ENCODE peak calls at places on chromosomes 5 and 9, in nine cellular contexts. One of them, this sample, is unnamed.

GRCh38 chr5:997001-997474 is 11.6 kb upstream of the NKD2 start:
- DNase-seq in HFF-Myc: no peak
- DNase-seq in GM13977: no peak
- DNase-seq in foreskin fibroblast: no peak
- DNase-seq in lower leg skin: peak; percentile 84
- DNase-seq in K562: peak; percentile 73
- DNase-seq in psoas muscle: no peak
- DNase-seq in mucosa of descending colon: no peak
- DNase-seq in choroid plexus epithelial cell: peak; percentile 20
- DNase-seq in this sample: no peak

GRCh38 chr9:85212209-85212608 is 529.5 kb downstream of the AGTPBP1 start:
- DNase-seq in HFF-Myc: peak; percentile 9
- DNase-seq in GM13977: no peak
- DNase-seq in foreskin fibroblast: peak; percentile 36
- DNase-seq in lower leg skin: no peak
- DNase-seq in K562: no peak
- DNase-seq in psoas muscle: no peak
- DNase-seq in mucosa of descending colon: no peak
- DNase-seq in choroid plexus epithelial cell: peak; percentile 5
- DNase-seq in this sample: no peak

GRCh38 chr5:154384480-154385235 is 61.1 kb upstream of the SAP30L start:
- DNase-seq in HFF-Myc: no peak
- DNase-seq in GM13977: peak; percentile 79
- DNase-seq in foreskin fibroblast: no peak
- DNase-seq in lower leg skin: no peak
- DNase-seq in K562: no peak
- DNase-seq in psoas muscle: no peak
- DNase-seq in mucosa of descending colon: peak; percentile 13
- DNase-seq in choroid plexus epithelial cell: no peak
- DNase-seq in this sample: no peak

GRCh38 chr5:68699966-68700365 is 393.8 kb upstream of the SLC30A5 start:
- DNase-seq in HFF-Myc: no peak
- DNase-seq in GM13977: no peak
- DNase-seq in foreskin fibroblast: no peak
- DNase-seq in lower leg skin: no peak
- DNase-seq in K562: no peak
- DNase-seq in psoas muscle: no peak
- DNase-seq in mucosa of descending colon: no peak
- DNase-seq in choroid plexus epithelial cell: no peak
- DNase-seq in this sample: no peak

GRCh38 chr5:176533894-176534611 is 3.1 kb downstream of the RNF44 start:
- DNase-seq in HFF-Myc: no peak
- DNase-seq in GM13977: peak; percentile 63
- DNase-seq in foreskin fibroblast: peak; percentile 26
- DNase-seq in lower leg skin: no peak
- DNase-seq in K562: no peak
- DNase-seq in psoas muscle: no peak
- DNase-seq in mucosa of descending colon: peak; percentile 61
- DNase-seq in choroid plexus epithelial cell: no peak
- DNase-seq in this sample: no peak

GRCh38 chr5:109350537-109351270 is 59.1 kb downstream of the PJA2 start:
- DNase-seq in HFF-Myc: no peak
- DNase-seq in GM13977: no peak
- DNase-seq in foreskin fibroblast: peak; percentile 26
- DNase-seq in lower leg skin: no peak
- DNase-seq in K562: no peak
- DNase-seq in psoas muscle: no peak
- DNase-seq in mucosa of descending colon: no peak
- DNase-seq in choroid plexus epithelial cell: peak; percentile 55
- DNase-seq in this sample: no peak

GRCh38 chr5:93730124-93730523 is 11.3 kb downstream of the POU5F2 start:
- DNase-seq in HFF-Myc: no peak
- DNase-seq in GM13977: no peak
- DNase-seq in foreskin fibroblast: no peak
- DNase-seq in lower leg skin: no peak
- DNase-seq in K562: no peak
- DNase-seq in psoas muscle: no peak
- DNase-seq in mucosa of descending colon: no peak
- DNase-seq in choroid plexus epithelial cell: no peak
- DNase-seq in this sample: no peak

GRCh38 chr9:81559741-81560140 is 129.6 kb downstream of the TLE1 start:
- DNase-seq in HFF-Myc: peak; percentile 73
- DNase-seq in GM13977: no peak
- DNase-seq in foreskin fibroblast: peak; percentile 91
- DNase-seq in lower leg skin: no peak
- DNase-seq in K562: no peak
- DNase-seq in psoas muscle: no peak
- DNase-seq in mucosa of descending colon: no peak
- DNase-seq in choroid plexus epithelial cell: peak; percentile 98
- DNase-seq in this sample: peak; percentile 77

GRCh38 chr5:180832638-180833068 is 28.4 kb downstream of the ZFP62 start:
- DNase-seq in HFF-Myc: no peak
- DNase-seq in GM13977: peak; percentile 63
- DNase-seq in foreskin fibroblast: no peak
- DNase-seq in lower leg skin: no peak
- DNase-seq in K562: no peak
- DNase-seq in psoas muscle: no peak
- DNase-seq in mucosa of descending colon: no peak
- DNase-seq in choroid plexus epithelial cell: no peak
- DNase-seq in this sample: no peak

GRCh38 chr5:13994606-13995336 is 50.3 kb upstream of the DNAH5 start:
- DNase-seq in HFF-Myc: no peak
- DNase-seq in GM13977: no peak
- DNase-seq in foreskin fibroblast: no peak
- DNase-seq in lower leg skin: no peak
- DNase-seq in K562: no peak
- DNase-seq in psoas muscle: no peak
- DNase-seq in mucosa of descending colon: no peak
- DNase-seq in choroid plexus epithelial cell: peak; percentile 6
- DNase-seq in this sample: peak; percentile 36

GRCh38 chr5:44389410-44389879 is at the start of gene FGF10:
- DNase-seq in HFF-Myc: no peak
- DNase-seq in GM13977: no peak
- DNase-seq in foreskin fibroblast: peak; percentile 45
- DNase-seq in lower leg skin: peak; percentile 83
- DNase-seq in K562: no peak
- DNase-seq in psoas muscle: peak; percentile 18
- DNase-seq in mucosa of descending colon: peak; percentile 6
- DNase-seq in choroid plexus epithelial cell: no peak
- DNase-seq in this sample: no peak

GRCh38 chr9:124010665-124011321 is 775 bp upstream of the LHX2 start:
- DNase-seq in HFF-Myc: no peak
- DNase-seq in GM13977: peak; percentile 56
- DNase-seq in foreskin fibroblast: peak; percentile 43
- DNase-seq in lower leg skin: no peak
- DNase-seq in K562: no peak
- DNase-seq in psoas muscle: no peak
- DNase-seq in mucosa of descending colon: no peak
- DNase-seq in choroid plexus epithelial cell: no peak
- DNase-seq in this sample: no peak

GRCh38 chr5:174690256-174690655 is 34.1 kb upstream of the MSX2 start:
- DNase-seq in HFF-Myc: no peak
- DNase-seq in GM13977: no peak
- DNase-seq in foreskin fibroblast: no peak
- DNase-seq in lower leg skin: no peak
- DNase-seq in K562: no peak
- DNase-seq in psoas muscle: no peak
- DNase-seq in mucosa of descending colon: no peak
- DNase-seq in choroid plexus epithelial cell: peak; percentile 5
- DNase-seq in this sample: no peak

GRCh38 chr5:81708889-81709288 is 42.0 kb downstream of the SSBP2 start:
- DNase-seq in HFF-Myc: no peak
- DNase-seq in GM13977: no peak
- DNase-seq in foreskin fibroblast: no peak
- DNase-seq in lower leg skin: no peak
- DNase-seq in K562: no peak
- DNase-seq in psoas muscle: no peak
- DNase-seq in mucosa of descending colon: no peak
- DNase-seq in choroid plexus epithelial cell: no peak
- DNase-seq in this sample: no peak

GRCh38 chr5:161420526-161420925 is 126.0 kb downstream of the GABRB2 start:
- DNase-seq in HFF-Myc: no peak
- DNase-seq in GM13977: no peak
- DNase-seq in foreskin fibroblast: no peak
- DNase-seq in lower leg skin: no peak
- DNase-seq in K562: no peak
- DNase-seq in psoas muscle: no peak
- DNase-seq in mucosa of descending colon: no peak
- DNase-seq in choroid plexus epithelial cell: no peak
- DNase-seq in this sample: no peak

GRCh38 chr5:16776611-16777251 is 159.4 kb downstream of the MYO10 start:
- DNase-seq in HFF-Myc: no peak
- DNase-seq in GM13977: no peak
- DNase-seq in foreskin fibroblast: peak; percentile 22
- DNase-seq in lower leg skin: no peak
- DNase-seq in K562: no peak
- DNase-seq in psoas muscle: peak; percentile 40
- DNase-seq in mucosa of descending colon: peak; percentile 14
- DNase-seq in choroid plexus epithelial cell: peak; percentile 30
- DNase-seq in this sample: no peak

GRCh38 chr9:18448101-18448500 is 25.9 kb upstream of the ADAMTSL1 start:
- DNase-seq in HFF-Myc: no peak
- DNase-seq in GM13977: no peak
- DNase-seq in foreskin fibroblast: no peak
- DNase-seq in lower leg skin: no peak
- DNase-seq in K562: no peak
- DNase-seq in psoas muscle: no peak
- DNase-seq in mucosa of descending colon: no peak
- DNase-seq in choroid plexus epithelial cell: no peak
- DNase-seq in this sample: no peak

GRCh38 chr9:88692837-88693236 is 157.9 kb downstream of the NXNL2 start:
- DNase-seq in HFF-Myc: no peak
- DNase-seq in GM13977: no peak
- DNase-seq in foreskin fibroblast: no peak
- DNase-seq in lower leg skin: no peak
- DNase-seq in K562: no peak
- DNase-seq in psoas muscle: no peak
- DNase-seq in mucosa of descending colon: no peak
- DNase-seq in choroid plexus epithelial cell: no peak
- DNase-seq in this sample: no peak

GRCh38 chr5:145834917-145835838 is at the start of gene PRELID2:
- DNase-seq in HFF-Myc: no peak
- DNase-seq in GM13977: peak; percentile 40
- DNase-seq in foreskin fibroblast: peak; percentile 96
- DNase-seq in lower leg skin: peak; percentile 96
- DNase-seq in K562: peak; percentile 91
- DNase-seq in psoas muscle: peak; percentile 89
- DNase-seq in mucosa of descending colon: peak; percentile 97
- DNase-seq in choroid plexus epithelial cell: peak; percentile 83
- DNase-seq in this sample: peak; percentile 66

GRCh38 chr9:136742640-136743391 is at the start of gene LCN10:
- DNase-seq in HFF-Myc: no peak
- DNase-seq in GM13977: no peak
- DNase-seq in foreskin fibroblast: no peak
- DNase-seq in lower leg skin: no peak
- DNase-seq in K562: peak; percentile 80
- DNase-seq in psoas muscle: no peak
- DNase-seq in mucosa of descending colon: no peak
- DNase-seq in choroid plexus epithelial cell: no peak
- DNase-seq in this sample: no peak
- TF ChIP-seq CTCF in HFF-Myc: peak; percentile 23
- TF ChIP-seq CTCF in GM13977: peak; percentile 46
- TF ChIP-seq CTCF in foreskin fibroblast: peak; percentile 20
- TF ChIP-seq CTCF in lower leg skin: no peak
- TF ChIP-seq CTCF in K562: peak; percentile 54
- TF ChIP-seq CTCF in psoas muscle: no peak
- TF ChIP-seq CTCF in mucosa of descending colon: no peak
- TF ChIP-seq CTCF in choroid plexus epithelial cell: peak; percentile 50
- TF ChIP-seq CTCF in this sample: peak; percentile 32

GRCh38 chr5:164098979-164099378 is 593.6 kb downstream of the MAT2B start:
- DNase-seq in HFF-Myc: no peak
- DNase-seq in GM13977: no peak
- DNase-seq in foreskin fibroblast: no peak
- DNase-seq in lower leg skin: no peak
- DNase-seq in K562: no peak
- DNase-seq in psoas muscle: no peak
- DNase-seq in mucosa of descending colon: no peak
- DNase-seq in choroid plexus epithelial cell: no peak
- DNase-seq in this sample: no peak
- TF ChIP-seq CTCF in HFF-Myc: no peak
- TF ChIP-seq CTCF in GM13977: no peak
- TF ChIP-seq CTCF in foreskin fibroblast: no peak
- TF ChIP-seq CTCF in lower leg skin: no peak
- TF ChIP-seq CTCF in K562: no peak
- TF ChIP-seq CTCF in psoas muscle: no peak
- TF ChIP-seq CTCF in mucosa of descending colon: no peak
- TF ChIP-seq CTCF in choroid plexus epithelial cell: no peak
- TF ChIP-seq CTCF in this sample: no peak

GRCh38 chr9:580652-581342 is 260.7 kb upstream of the DMRT1 start:
- DNase-seq in HFF-Myc: no peak
- DNase-seq in GM13977: no peak
- DNase-seq in foreskin fibroblast: no peak
- DNase-seq in lower leg skin: no peak
- DNase-seq in K562: no peak
- DNase-seq in psoas muscle: no peak
- DNase-seq in mucosa of descending colon: no peak
- DNase-seq in choroid plexus epithelial cell: no peak
- DNase-seq in this sample: no peak
- TF ChIP-seq CTCF in HFF-Myc: no peak
- TF ChIP-seq CTCF in GM13977: no peak
- TF ChIP-seq CTCF in foreskin fibroblast: no peak
- TF ChIP-seq CTCF in lower leg skin: no peak
- TF ChIP-seq CTCF in K562: no peak
- TF ChIP-seq CTCF in psoas muscle: no peak
- TF ChIP-seq CTCF in mucosa of descending colon: no peak
- TF ChIP-seq CTCF in choroid plexus epithelial cell: no peak
- TF ChIP-seq CTCF in this sample: no peak

DNA sequence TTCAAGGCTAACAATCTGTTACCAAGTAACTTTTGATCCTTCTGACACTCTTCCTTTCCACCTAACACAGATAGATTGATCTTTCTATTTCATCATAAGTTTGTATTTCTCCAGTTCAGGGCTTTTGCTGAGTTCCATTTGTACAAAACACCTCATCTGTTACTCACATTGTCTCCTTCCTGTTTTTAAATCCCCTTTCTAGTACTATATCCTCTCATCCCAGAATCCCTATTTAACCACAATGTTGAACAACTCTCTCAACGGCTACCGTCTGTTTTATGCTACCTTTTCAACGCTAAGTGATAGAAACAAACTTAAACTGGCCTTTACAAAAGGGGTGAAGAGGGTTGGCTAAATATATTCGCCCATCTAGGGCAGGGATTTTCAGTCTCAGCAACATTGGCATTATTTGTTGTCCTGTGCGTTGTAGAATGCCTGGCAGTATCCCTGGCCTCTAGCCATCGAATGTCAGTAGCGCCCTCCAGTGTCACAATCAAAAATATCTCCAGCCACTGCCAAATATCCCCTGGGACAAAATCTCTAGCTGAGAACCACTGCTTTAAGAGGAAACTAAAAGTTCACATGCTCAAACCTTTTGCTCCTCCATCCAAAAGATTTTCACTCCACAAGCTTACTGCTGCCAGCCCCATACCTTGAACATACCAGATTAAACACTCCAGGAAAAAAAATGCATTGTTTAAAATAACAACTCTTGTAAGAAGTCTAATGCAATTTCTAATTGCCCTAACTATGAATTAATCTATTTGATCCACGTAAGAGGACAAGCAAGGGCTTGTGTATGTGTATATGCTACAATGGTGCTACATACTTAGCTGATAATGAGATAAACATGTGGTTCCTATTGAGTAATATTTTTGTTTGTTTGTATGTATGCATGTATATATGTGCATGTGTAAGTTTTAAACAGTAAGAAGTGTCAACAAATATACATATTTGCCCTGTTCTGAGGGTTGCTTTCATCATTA is 344.0 kb downstream of the PTPRD start:
- DNase-seq in HFF-Myc: no peak
- DNase-seq in GM13977: peak; percentile 11
- DNase-seq in foreskin fibroblast: no peak
- DNase-seq in lower leg skin: no peak
- DNase-seq in K562: no peak
- DNase-seq in psoas muscle: no peak
- DNase-seq in mucosa of descending colon: peak; percentile 4
- DNase-seq in choroid plexus epithelial cell: peak; percentile 73
- DNase-seq in this sample: no peak
- TF ChIP-seq CTCF in HFF-Myc: no peak
- TF ChIP-seq CTCF in GM13977: peak; percentile 51
- TF ChIP-seq CTCF in foreskin fibroblast: no peak
- TF ChIP-seq CTCF in lower leg skin: no peak
- TF ChIP-seq CTCF in K562: no peak
- TF ChIP-seq CTCF in psoas muscle: no peak
- TF ChIP-seq CTCF in mucosa of descending colon: no peak
- TF ChIP-seq CTCF in choroid plexus epithelial cell: peak; percentile 82
- TF ChIP-seq CTCF in this sample: no peak